ENCODE peak calls at places on chromosomes 11 and 22, in six cellular contexts. M is bronchial epithelial cell; B is activated CD4-positive, alpha-beta T cell treated with anti-CD3 and anti-CD28 coated beads for 24 hours; R is CD4-positive, alpha-beta T cell; G is T-helper 1 cell; A is GM12865. E is an unnamed sample.

GRCh38 chr22:45521178-45521577 is 18.5 kb downstream of the FBLN1 start:
- DNase-seq in M (no peak), B (no peak), R (no peak), G (no peak), A (no peak), E (no peak)

GRCh38 chr11:33040127-33040861 is 922 bp downstream of the TCP11L1 start:
- DNase-seq in M (peak; percentile 49), B (peak; percentile 30), R (peak; percentile 12), G (peak; percentile 18), A (peak; percentile 68), E (peak; percentile 61)

GRCh38 chr11:118415739-118416068 is 14.3 kb downstream of the ATP5MG start:
- DNase-seq in M (peak; percentile 75), B (no peak), R (no peak), G (no peak), A (no peak), E (no peak)

GRCh38 chr22:38754247-38755154 is 1.3 kb downstream of the SUN2 start:
- DNase-seq in M (peak; percentile 73), B (peak; percentile 33), R (peak; percentile 41), G (no peak), A (peak; percentile 65), E (no peak)

GRCh38 chr11:69044111-69045013 is 4.4 kb upstream of the TPCN2 start:
- DNase-seq in M (peak; percentile 53), B (peak; percentile 15), R (peak; percentile 10), G (no peak), A (peak; percentile 29), E (no peak)

GRCh38 chr11:106076421-106076922 is 675 bp downstream of the KBTBD3 start:
- DNase-seq in M (peak; percentile 21), B (no peak), R (no peak), G (no peak), A (no peak), E (no peak)

GRCh38 chr11:106959800-106960199 is 58.5 kb downstream of the GUCY1A2 start:
- DNase-seq in M (no peak), B (no peak), R (no peak), G (no peak), A (no peak), E (no peak)

GRCh38 chr11:12285106-12285505 is 92.3 kb upstream of the PARVA start:
- DNase-seq in M (peak; percentile 68), B (no peak), R (no peak), G (no peak), A (no peak), E (no peak)

GRCh38 chr22:42288791-42289190 is 18.3 kb upstream of the TCF20 start:
- DNase-seq in M (peak; percentile 74), B (no peak), R (no peak), G (no peak), A (no peak), E (no peak)

GRCh38 chr11:119776031-119776636 is 47.1 kb upstream of the NECTIN1 start:
- DNase-seq in M (no peak), B (no peak), R (no peak), G (no peak), A (no peak), E (no peak)

GRCh38 chr11:97746832-97747231 is 1273.9 kb upstream of the CNTN5 start:
- DNase-seq in M (no peak), B (no peak), R (no peak), G (no peak), A (no peak), E (no peak)

E was measured in GM10248.